ENCODE peak calls at places on chromosomes 13 and 19, in seven cellular contexts. One of them, this sample, is unnamed.

GRCh38 chr13:71864094-71864980 is 2.7 kb downstream of the DACH1 start:
- DNase-seq in IMR-90: no peak
- DNase-seq in GM23338: peak
- DNase-seq in tibial artery: no peak
- DNase-seq in mucosa of descending colon: peak
- DNase-seq in astrocyte of the spinal cord: peak
- DNase-seq in ovary: no peak
- DNase-seq in this sample: no peak

GRCh38 chr19:9431475-9431874 is 3.9 kb downstream of the ZNF266 start:
- DNase-seq in IMR-90: peak
- DNase-seq in GM23338: peak
- DNase-seq in tibial artery: no peak
- DNase-seq in mucosa of descending colon: no peak
- DNase-seq in astrocyte of the spinal cord: peak
- DNase-seq in ovary: no peak
- DNase-seq in this sample: peak

GRCh38 chr13:47621931-47622330 is 379.1 kb downstream of the SUCLA2 start:
- DNase-seq in IMR-90: peak
- DNase-seq in GM23338: no peak
- DNase-seq in tibial artery: no peak
- DNase-seq in mucosa of descending colon: no peak
- DNase-seq in astrocyte of the spinal cord: peak
- DNase-seq in ovary: no peak
- DNase-seq in this sample: peak

GRCh38 chr19:38003427-38004099 is 96.6 kb downstream of the SIPA1L3 start:
- DNase-seq in IMR-90: peak
- DNase-seq in GM23338: peak
- DNase-seq in tibial artery: peak
- DNase-seq in mucosa of descending colon: peak
- DNase-seq in astrocyte of the spinal cord: peak
- DNase-seq in ovary: peak
- DNase-seq in this sample: peak

GRCh38 chr19:5881543-5882299 is 11.4 kb upstream of the FUT5 start:
- DNase-seq in IMR-90: no peak
- DNase-seq in GM23338: no peak
- DNase-seq in tibial artery: no peak
- DNase-seq in mucosa of descending colon: no peak
- DNase-seq in astrocyte of the spinal cord: no peak
- DNase-seq in ovary: no peak
- DNase-seq in this sample: no peak

GRCh38 chr13:48731957-48732569 is 78.3 kb downstream of the CYSLTR2 start:
- DNase-seq in IMR-90: no peak
- DNase-seq in GM23338: peak
- DNase-seq in tibial artery: no peak
- DNase-seq in mucosa of descending colon: peak
- DNase-seq in astrocyte of the spinal cord: no peak
- DNase-seq in ovary: peak
- DNase-seq in this sample: peak

GRCh38 chr13:79581870-79582315 is 100.9 kb downstream of the NDFIP2 start:
- DNase-seq in IMR-90: peak
- DNase-seq in GM23338: no peak
- DNase-seq in tibial artery: no peak
- DNase-seq in mucosa of descending colon: peak
- DNase-seq in astrocyte of the spinal cord: peak
- DNase-seq in ovary: no peak
- DNase-seq in this sample: peak

GRCh38 chr13:112686364-112686763 is 3.5 kb upstream of the ATP11A start:
- DNase-seq in IMR-90: no peak
- DNase-seq in GM23338: no peak
- DNase-seq in tibial artery: peak
- DNase-seq in mucosa of descending colon: no peak
- DNase-seq in astrocyte of the spinal cord: no peak
- DNase-seq in ovary: no peak
- DNase-seq in this sample: no peak

GRCh38 chr13:98328511-98328910 is 151.4 kb upstream of the RNF113B start:
- DNase-seq in IMR-90: no peak
- DNase-seq in GM23338: no peak
- DNase-seq in tibial artery: no peak
- DNase-seq in mucosa of descending colon: no peak
- DNase-seq in astrocyte of the spinal cord: no peak
- DNase-seq in ovary: no peak
- DNase-seq in this sample: no peak

GRCh38 chr19:1512671-1513491 is at the start of gene ADAMTSL5:
- DNase-seq in IMR-90: peak
- DNase-seq in GM23338: peak
- DNase-seq in tibial artery: no peak
- DNase-seq in mucosa of descending colon: peak
- DNase-seq in astrocyte of the spinal cord: no peak
- DNase-seq in ovary: no peak
- DNase-seq in this sample: peak

GRCh38 chr19:33795370-33796163 is 1.1 kb upstream of the KCTD15 start:
- DNase-seq in IMR-90: peak
- DNase-seq in GM23338: peak
- DNase-seq in tibial artery: peak
- DNase-seq in mucosa of descending colon: peak
- DNase-seq in astrocyte of the spinal cord: peak
- DNase-seq in ovary: peak
- DNase-seq in this sample: peak

GRCh38 chr13:51349016-51349415 is 9.5 kb downstream of the SERPINE3 start:
- DNase-seq in IMR-90: no peak
- DNase-seq in GM23338: no peak
- DNase-seq in tibial artery: no peak
- DNase-seq in mucosa of descending colon: no peak
- DNase-seq in astrocyte of the spinal cord: no peak
- DNase-seq in ovary: no peak
- DNase-seq in this sample: no peak

GRCh38 chr13:97302611-97303010 is 80.5 kb downstream of the MBNL2 start:
- DNase-seq in IMR-90: no peak
- DNase-seq in GM23338: no peak
- DNase-seq in tibial artery: no peak
- DNase-seq in mucosa of descending colon: no peak
- DNase-seq in astrocyte of the spinal cord: no peak
- DNase-seq in ovary: no peak
- DNase-seq in this sample: no peak

GRCh38 chr13:75790198-75790970 is 154.3 kb downstream of the LMO7 start:
- DNase-seq in IMR-90: no peak
- DNase-seq in GM23338: no peak
- DNase-seq in tibial artery: no peak
- DNase-seq in mucosa of descending colon: no peak
- DNase-seq in astrocyte of the spinal cord: no peak
- DNase-seq in ovary: no peak
- DNase-seq in this sample: no peak

GRCh38 chr13:66040506-66040905 is 1189.6 kb downstream of the PCDH9 start:
- DNase-seq in IMR-90: no peak
- DNase-seq in GM23338: no peak
- DNase-seq in tibial artery: no peak
- DNase-seq in mucosa of descending colon: no peak
- DNase-seq in astrocyte of the spinal cord: no peak
- DNase-seq in ovary: no peak
- DNase-seq in this sample: peak

GRCh38 chr13:42977219-42977659 is 14.8 kb downstream of the EPSTI1 start:
- DNase-seq in IMR-90: no peak
- DNase-seq in GM23338: no peak
- DNase-seq in tibial artery: no peak
- DNase-seq in mucosa of descending colon: no peak
- DNase-seq in astrocyte of the spinal cord: no peak
- DNase-seq in ovary: no peak
- DNase-seq in this sample: no peak

GRCh38 chr13:30748717-30749116 is 13.4 kb downstream of the ALOX5AP start:
- DNase-seq in IMR-90: no peak
- DNase-seq in GM23338: no peak
- DNase-seq in tibial artery: no peak
- DNase-seq in mucosa of descending colon: no peak
- DNase-seq in astrocyte of the spinal cord: no peak
- DNase-seq in ovary: no peak
- DNase-seq in this sample: no peak

GRCh38 chr19:14337510-14337909 is 43.7 kb upstream of the ADGRE5 start:
- DNase-seq in IMR-90: no peak
- DNase-seq in GM23338: peak
- DNase-seq in tibial artery: no peak
- DNase-seq in mucosa of descending colon: peak
- DNase-seq in astrocyte of the spinal cord: no peak
- DNase-seq in ovary: no peak
- DNase-seq in this sample: peak

GRCh38 chr13:82772802-82773201 is 1109.5 kb downstream of the SLITRK1 start:
- DNase-seq in IMR-90: peak
- DNase-seq in GM23338: no peak
- DNase-seq in tibial artery: no peak
- DNase-seq in mucosa of descending colon: no peak
- DNase-seq in astrocyte of the spinal cord: peak
- DNase-seq in ovary: no peak
- DNase-seq in this sample: peak

GRCh38 chr19:32022946-32023832 is 322.2 kb upstream of the ZNF507 start:
- DNase-seq in IMR-90: no peak
- DNase-seq in GM23338: peak
- DNase-seq in tibial artery: no peak
- DNase-seq in mucosa of descending colon: no peak
- DNase-seq in astrocyte of the spinal cord: no peak
- DNase-seq in ovary: no peak
- DNase-seq in this sample: no peak
- TF ChIP-seq CTCF in IMR-90: no peak
- TF ChIP-seq CTCF in GM23338: no peak
- TF ChIP-seq CTCF in tibial artery: no peak
- TF ChIP-seq CTCF in mucosa of descending colon: no peak
- TF ChIP-seq CTCF in astrocyte of the spinal cord: no peak
- TF ChIP-seq CTCF in ovary: no peak
- TF ChIP-seq CTCF in this sample: no peak

GRCh38 chr19:53432088-53432661 is 391 bp downstream of the ZNF761 start:
- DNase-seq in IMR-90: peak
- DNase-seq in GM23338: peak
- DNase-seq in tibial artery: no peak
- DNase-seq in mucosa of descending colon: peak
- DNase-seq in astrocyte of the spinal cord: no peak
- DNase-seq in ovary: peak
- DNase-seq in this sample: peak

DNA sequence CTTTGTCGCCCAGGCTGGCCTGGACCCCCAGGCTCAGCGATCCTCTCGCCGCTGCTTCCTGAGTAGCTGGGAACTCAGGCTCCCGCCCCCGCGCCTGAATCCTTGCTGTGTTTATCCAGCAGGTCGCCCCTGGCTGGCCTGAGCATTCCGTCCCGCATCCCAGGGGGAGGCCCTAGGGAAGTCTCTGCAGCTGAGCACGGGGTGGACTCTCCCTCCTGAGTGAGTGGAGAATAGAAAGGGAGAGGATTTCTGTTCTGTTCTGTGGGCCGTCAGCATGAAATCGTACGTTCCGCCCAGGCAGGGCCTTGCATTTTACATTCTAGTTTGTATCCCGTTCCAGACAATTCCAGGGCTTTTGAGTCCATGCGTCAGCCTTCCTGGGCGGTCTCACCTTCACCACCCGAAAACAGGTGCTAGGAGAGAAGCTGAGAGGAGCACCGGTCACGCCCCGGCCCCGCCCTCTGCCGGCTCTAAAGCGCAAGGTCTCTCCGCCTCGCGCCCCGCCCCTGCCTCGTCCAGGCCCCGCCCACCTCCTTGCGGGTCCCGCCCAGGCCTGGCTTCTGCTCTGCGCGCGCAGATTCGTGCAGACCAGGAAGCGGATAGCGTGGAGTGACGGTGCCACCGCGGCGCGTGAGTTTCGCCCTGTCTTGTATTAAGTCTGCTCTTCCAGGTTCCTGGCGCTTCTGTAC is at the start of gene ZNF761:
- DNase-seq in IMR-90: peak
- DNase-seq in GM23338: peak
- DNase-seq in tibial artery: peak
- DNase-seq in mucosa of descending colon: peak
- DNase-seq in astrocyte of the spinal cord: peak
- DNase-seq in ovary: peak
- DNase-seq in this sample: peak
- H3K4me3 ChIP-seq in IMR-90: peak
- H3K4me3 ChIP-seq in GM23338: peak
- H3K4me3 ChIP-seq in tibial artery: peak
- H3K4me3 ChIP-seq in mucosa of descending colon: peak
- H3K4me3 ChIP-seq in astrocyte of the spinal cord: peak
- H3K4me3 ChIP-seq in ovary: peak
- H3K4me3 ChIP-seq in this sample: peak

GRCh38 chr19:19217110-19217509 is 5.4 kb downstream of the NCAN start:
- DNase-seq in IMR-90: peak
- DNase-seq in GM23338: peak
- DNase-seq in tibial artery: no peak
- DNase-seq in mucosa of descending colon: no peak
- DNase-seq in astrocyte of the spinal cord: peak
- DNase-seq in ovary: no peak
- DNase-seq in this sample: peak
- TF ChIP-seq CTCF in IMR-90: no peak
- TF ChIP-seq CTCF in GM23338: peak
- TF ChIP-seq CTCF in tibial artery: no peak
- TF ChIP-seq CTCF in mucosa of descending colon: no peak
- TF ChIP-seq CTCF in astrocyte of the spinal cord: peak
- TF ChIP-seq CTCF in ovary: no peak
- TF ChIP-seq CTCF in this sample: peak

DNA sequence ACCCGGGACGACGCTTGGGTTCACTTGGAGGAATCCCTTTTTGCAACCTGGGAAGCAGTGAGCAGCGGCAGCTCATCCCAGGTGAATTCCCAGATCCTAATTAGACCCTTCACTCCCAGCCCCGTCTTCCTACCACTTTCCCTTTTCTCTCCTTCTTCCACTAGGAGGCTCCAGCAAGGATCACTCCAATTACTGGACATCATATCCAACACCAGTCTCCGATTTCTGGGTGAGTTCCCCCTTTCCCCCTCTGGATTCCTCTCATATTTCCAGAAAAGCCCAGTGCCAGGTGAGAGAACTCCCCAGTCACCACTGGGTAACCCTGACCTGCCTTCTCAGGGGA is 17.1 kb upstream of the ZSCAN4 start:
- DNase-seq in IMR-90: no peak
- DNase-seq in GM23338: peak
- DNase-seq in tibial artery: no peak
- DNase-seq in mucosa of descending colon: no peak
- DNase-seq in astrocyte of the spinal cord: no peak
- DNase-seq in ovary: no peak
- DNase-seq in this sample: no peak
- H3K4me3 ChIP-seq in IMR-90: no peak
- H3K4me3 ChIP-seq in GM23338: peak
- H3K4me3 ChIP-seq in tibial artery: no peak
- H3K4me3 ChIP-seq in mucosa of descending colon: no peak
- H3K4me3 ChIP-seq in astrocyte of the spinal cord: no peak
- H3K4me3 ChIP-seq in ovary: no peak
- H3K4me3 ChIP-seq in this sample: no peak

GRCh38 chr13:108967371-108967770 is 338.0 kb downstream of the MYO16 start:
- DNase-seq in IMR-90: no peak
- DNase-seq in GM23338: no peak
- DNase-seq in tibial artery: no peak
- DNase-seq in mucosa of descending colon: no peak
- DNase-seq in astrocyte of the spinal cord: no peak
- DNase-seq in ovary: no peak
- DNase-seq in this sample: no peak
- TF ChIP-seq CTCF in IMR-90: no peak
- TF ChIP-seq CTCF in GM23338: no peak
- TF ChIP-seq CTCF in tibial artery: no peak
- TF ChIP-seq CTCF in mucosa of descending colon: no peak
- TF ChIP-seq CTCF in astrocyte of the spinal cord: no peak
- TF ChIP-seq CTCF in ovary: no peak
- TF ChIP-seq CTCF in this sample: no peak

GRCh38 chr19:22622020-22622419 is 12.1 kb upstream of the ZNF492 start:
- DNase-seq in IMR-90: no peak
- DNase-seq in GM23338: no peak
- DNase-seq in tibial artery: no peak
- DNase-seq in mucosa of descending colon: no peak
- DNase-seq in astrocyte of the spinal cord: no peak
- DNase-seq in ovary: no peak
- DNase-seq in this sample: no peak
- H3K4me3 ChIP-seq in IMR-90: no peak
- H3K4me3 ChIP-seq in GM23338: no peak
- H3K4me3 ChIP-seq in tibial artery: no peak
- H3K4me3 ChIP-seq in mucosa of descending colon: no peak
- H3K4me3 ChIP-seq in astrocyte of the spinal cord: no peak
- H3K4me3 ChIP-seq in ovary: no peak
- H3K4me3 ChIP-seq in this sample: no peak